ENCODE peak calls at places on chromosome 18, in five cellular contexts. I, T, P, H and M are unnamed samples.

GRCh38 chr18:31424383-31424988 is 23.1 kb upstream of the DSG3 start:
- DNase-seq in I (no peak), T (no peak), P (peak), H (no peak), M (peak)

GRCh38 chr18:7116832-7117389 is 686 bp downstream of the LAMA1 start:
- DNase-seq in T (no peak), P (no peak), H (no peak), I (no peak), M (peak)

GRCh38 chr18:49342690-49343089 is 117.8 kb downstream of the DYM start:
- DNase-seq in T (no peak), I (no peak), H (no peak), P (no peak), M (no peak)

GRCh38 chr18:23194150-23194968 is 59.1 kb downstream of the CABLES1 start:
- DNase-seq in T (no peak), H (no peak), P (no peak), I (no peak), M (no peak)

GRCh38 chr18:31587538-31587937 is 4.1 kb upstream of the TTR start:
- DNase-seq in I (no peak), P (no peak), H (no peak), T (no peak), M (no peak)

GRCh38 chr18:51658436-51658835 is 461.0 kb upstream of the MEX3C start:
- DNase-seq in H (no peak), I (no peak), T (no peak), P (no peak), M (no peak)

GRCh38 chr18:79789901-79790885 is 7.5 kb upstream of the KCNG2 start:
- DNase-seq in H (no peak), T (no peak), P (no peak), I (no peak), M (no peak)

GRCh38 chr18:9775172-9775571 is 67.1 kb downstream of the RAB31 start:
- DNase-seq in T (no peak), I (no peak), H (peak), P (no peak), M (no peak)

GRCh38 chr18:76376668-76377358 is 118.2 kb downstream of the ZNF516 start:
- DNase-seq in P (no peak), I (no peak), H (no peak), T (no peak), M (no peak)